ENCODE peak calls at places on chromosomes 16 and 17, in six cellular contexts. One of them, this sample, is unnamed.

GRCh38 chr17:38731526-38732294 is 1.6 kb downstream of the CISD3 start:
- DNase-seq in AG10803: no peak
- DNase-seq in A549: no peak
- DNase-seq in A172: no peak
- DNase-seq in amygdala: no peak
- DNase-seq in dermis blood vessel endothelial cell: peak; percentile 25
- DNase-seq in this sample: no peak

GRCh38 chr17:50221500-50222480 is 20.4 kb upstream of the COL1A1 start:
- DNase-seq in A172: peak; percentile 57
- DNase-seq in amygdala: peak; percentile 4
- DNase-seq in dermis blood vessel endothelial cell: no peak
- DNase-seq in A549: no peak
- DNase-seq in AG10803: peak; percentile 89
- DNase-seq in this sample: peak; percentile 77

GRCh38 chr17:64002658-64003525 is 4.7 kb downstream of the PRR29 start:
- DNase-seq in dermis blood vessel endothelial cell: no peak
- DNase-seq in A172: no peak
- DNase-seq in A549: no peak
- DNase-seq in AG10803: no peak
- DNase-seq in amygdala: no peak
- DNase-seq in this sample: no peak

GRCh38 chr17:61635913-61636432 is 45.0 kb upstream of the NACA2 start:
- DNase-seq in dermis blood vessel endothelial cell: peak; percentile 81
- DNase-seq in AG10803: peak; percentile 55
- DNase-seq in A172: peak; percentile 59
- DNase-seq in amygdala: no peak
- DNase-seq in A549: peak; percentile 66
- DNase-seq in this sample: peak; percentile 52

GRCh38 chr16:49850558-49851467 is 5.1 kb downstream of the ZNF423 start:
- DNase-seq in AG10803: no peak
- DNase-seq in A172: no peak
- DNase-seq in amygdala: no peak
- DNase-seq in dermis blood vessel endothelial cell: peak; percentile 28
- DNase-seq in A549: no peak
- DNase-seq in this sample: no peak

GRCh38 chr17:73956595-73957465 is 246.6 kb upstream of the RPL38 start:
- DNase-seq in dermis blood vessel endothelial cell: no peak
- DNase-seq in A172: peak; percentile 50
- DNase-seq in AG10803: peak; percentile 14
- DNase-seq in A549: peak; percentile 78
- DNase-seq in amygdala: peak; percentile 59
- DNase-seq in this sample: peak; percentile 24

GRCh38 chr17:43043306-43043705 is 18.3 kb downstream of the RND2 start:
- DNase-seq in amygdala: no peak
- DNase-seq in A172: no peak
- DNase-seq in A549: no peak
- DNase-seq in AG10803: peak; percentile 21
- DNase-seq in dermis blood vessel endothelial cell: no peak
- DNase-seq in this sample: no peak

GRCh38 chr17:62626719-62627218 is 701 bp upstream of the MRC2 start:
- DNase-seq in A172: peak; percentile 64
- DNase-seq in A549: peak; percentile 81
- DNase-seq in AG10803: peak; percentile 87
- DNase-seq in amygdala: no peak
- DNase-seq in dermis blood vessel endothelial cell: peak; percentile 24
- DNase-seq in this sample: peak; percentile 72

GRCh38 chr16:90026135-90026534 is 6.9 kb upstream of the DBNDD1 start:
- DNase-seq in amygdala: no peak
- DNase-seq in A172: no peak
- DNase-seq in AG10803: no peak
- DNase-seq in dermis blood vessel endothelial cell: no peak
- DNase-seq in A549: no peak
- DNase-seq in this sample: no peak

GRCh38 chr16:17431012-17431411 is 39.7 kb downstream of the XYLT1 start:
- DNase-seq in amygdala: no peak
- DNase-seq in AG10803: peak; percentile 34
- DNase-seq in A549: no peak
- DNase-seq in dermis blood vessel endothelial cell: no peak
- DNase-seq in A172: no peak
- DNase-seq in this sample: peak; percentile 14

GRCh38 chr17:10729334-10730193 is at the start of gene TMEM220:
- DNase-seq in A172: no peak
- DNase-seq in A549: peak; percentile 74
- DNase-seq in amygdala: peak; percentile 66
- DNase-seq in dermis blood vessel endothelial cell: peak; percentile 86
- DNase-seq in AG10803: peak; percentile 75
- DNase-seq in this sample: peak; percentile 68

GRCh38 chr16:65413861-65414260 is 292.0 kb upstream of the CDH11 start:
- DNase-seq in A172: no peak
- DNase-seq in A549: no peak
- DNase-seq in dermis blood vessel endothelial cell: no peak
- DNase-seq in AG10803: no peak
- DNase-seq in amygdala: no peak
- DNase-seq in this sample: no peak

GRCh38 chr16:31199430-31200041 is 3.0 kb downstream of the PYCARD start:
- DNase-seq in A549: no peak
- DNase-seq in dermis blood vessel endothelial cell: no peak
- DNase-seq in A172: no peak
- DNase-seq in AG10803: no peak
- DNase-seq in amygdala: no peak
- DNase-seq in this sample: no peak

GRCh38 chr16:24869033-24869432 is 23.3 kb downstream of the SLC5A11 start:
- DNase-seq in amygdala: no peak
- DNase-seq in AG10803: no peak
- DNase-seq in A172: no peak
- DNase-seq in A549: no peak
- DNase-seq in dermis blood vessel endothelial cell: no peak
- DNase-seq in this sample: no peak

GRCh38 chr16:31130899-31131298 is 4.6 kb downstream of the PRSS8 start:
- DNase-seq in AG10803: no peak
- DNase-seq in A549: no peak
- DNase-seq in A172: no peak
- DNase-seq in dermis blood vessel endothelial cell: no peak
- DNase-seq in amygdala: no peak
- DNase-seq in this sample: no peak

GRCh38 chr16:79869304-79870015 is 268.9 kb upstream of the MAF start:
- DNase-seq in A172: no peak
- DNase-seq in AG10803: no peak
- DNase-seq in amygdala: no peak
- DNase-seq in dermis blood vessel endothelial cell: no peak
- DNase-seq in A549: no peak
- DNase-seq in this sample: no peak

GRCh38 chr16:66091462-66091861 is 275.0 kb upstream of the CDH5 start:
- DNase-seq in amygdala: no peak
- DNase-seq in A549: no peak
- DNase-seq in A172: no peak
- DNase-seq in dermis blood vessel endothelial cell: no peak
- DNase-seq in AG10803: peak; percentile 90
- DNase-seq in this sample: no peak

GRCh38 chr16:73204359-73205152 is 156.6 kb upstream of the ZFHX3 start:
- DNase-seq in amygdala: no peak
- DNase-seq in A172: no peak
- DNase-seq in A549: no peak
- DNase-seq in dermis blood vessel endothelial cell: no peak
- DNase-seq in AG10803: no peak
- DNase-seq in this sample: no peak

GRCh38 chr16:66746048-66746447 is 5.4 kb downstream of the DYNC1LI2 start:
- DNase-seq in dermis blood vessel endothelial cell: no peak
- DNase-seq in amygdala: no peak
- DNase-seq in A172: no peak
- DNase-seq in A549: no peak
- DNase-seq in AG10803: no peak
- DNase-seq in this sample: no peak

GRCh38 chr16:85696761-85697160 is 8.0 kb upstream of the GINS2 start:
- DNase-seq in A172: no peak
- DNase-seq in amygdala: peak; percentile 4
- DNase-seq in AG10803: no peak
- DNase-seq in dermis blood vessel endothelial cell: no peak
- DNase-seq in A549: no peak
- DNase-seq in this sample: no peak

GRCh38 chr17:29588561-29589411 is 662 bp downstream of the GIT1 start:
- DNase-seq in AG10803: no peak
- DNase-seq in A549: peak; percentile 52
- DNase-seq in A172: no peak
- DNase-seq in dermis blood vessel endothelial cell: peak; percentile 44
- DNase-seq in amygdala: peak; percentile 45
- DNase-seq in this sample: peak; percentile 35

GRCh38 chr16:89007371-89008249 is 30.6 kb upstream of the CBFA2T3 start:
- DNase-seq in A172: no peak
- DNase-seq in amygdala: no peak
- DNase-seq in AG10803: no peak
- DNase-seq in A549: no peak
- DNase-seq in dermis blood vessel endothelial cell: no peak
- DNase-seq in this sample: no peak

GRCh38 chr17:60165976-60166375 is 16.2 kb downstream of the CA4 start:
- DNase-seq in dermis blood vessel endothelial cell: peak; percentile 68
- DNase-seq in amygdala: no peak
- DNase-seq in A172: peak; percentile 56
- DNase-seq in AG10803: no peak
- DNase-seq in A549: no peak
- DNase-seq in this sample: no peak

GRCh38 chr17:67401106-67401505 is 24.0 kb downstream of the PITPNC1 start:
- DNase-seq in AG10803: no peak
- DNase-seq in dermis blood vessel endothelial cell: no peak
- DNase-seq in A549: no peak
- DNase-seq in amygdala: no peak
- DNase-seq in A172: no peak
- DNase-seq in this sample: no peak

GRCh38 chr16:28300327-28300726 is 8.0 kb downstream of the SBK1 start:
- DNase-seq in dermis blood vessel endothelial cell: no peak
- DNase-seq in A172: no peak
- DNase-seq in amygdala: no peak
- DNase-seq in A549: no peak
- DNase-seq in AG10803: no peak
- DNase-seq in this sample: no peak

GRCh38 chr16:88809676-88810165 is 2.0 kb downstream of the APRT start:
- DNase-seq in dermis blood vessel endothelial cell: no peak
- DNase-seq in amygdala: no peak
- DNase-seq in AG10803: no peak
- DNase-seq in A549: no peak
- DNase-seq in A172: no peak
- DNase-seq in this sample: no peak

GRCh38 chr17:58344047-58344790 is 7.8 kb downstream of the SUPT4H1 start:
- DNase-seq in A549: no peak
- DNase-seq in dermis blood vessel endothelial cell: peak; percentile 45
- DNase-seq in A172: no peak
- DNase-seq in amygdala: peak; percentile 31
- DNase-seq in AG10803: no peak
- DNase-seq in this sample: peak; percentile 18

GRCh38 chr16:89805136-89805905 is 11.1 kb downstream of the FANCA start:
- DNase-seq in A549: no peak
- DNase-seq in amygdala: no peak
- DNase-seq in dermis blood vessel endothelial cell: no peak
- DNase-seq in AG10803: peak; percentile 94
- DNase-seq in A172: peak; percentile 70
- DNase-seq in this sample: no peak

GRCh38 chr16:88613-89012 is 10.6 kb downstream of the MPG start:
- DNase-seq in dermis blood vessel endothelial cell: no peak
- DNase-seq in A549: no peak
- DNase-seq in amygdala: no peak
- DNase-seq in AG10803: no peak
- DNase-seq in A172: no peak
- DNase-seq in this sample: no peak

GRCh38 chr16:48911700-48912099 is 301.7 kb upstream of the N4BP1 start:
- DNase-seq in A172: no peak
- DNase-seq in dermis blood vessel endothelial cell: no peak
- DNase-seq in amygdala: no peak
- DNase-seq in A549: no peak
- DNase-seq in AG10803: peak; percentile 5
- DNase-seq in this sample: no peak

GRCh38 chr16:4272114-4272954 is 489 bp downstream of the TFAP4 start:
- DNase-seq in dermis blood vessel endothelial cell: peak; percentile 45
- DNase-seq in A172: peak; percentile 22
- DNase-seq in A549: peak; percentile 60
- DNase-seq in amygdala: peak; percentile 66
- DNase-seq in AG10803: peak; percentile 24
- DNase-seq in this sample: no peak

GRCh38 chr16:28212532-28212873 is 738 bp upstream of the XPO6 start:
- DNase-seq in A172: peak; percentile 83
- DNase-seq in amygdala: no peak
- DNase-seq in A549: no peak
- DNase-seq in dermis blood vessel endothelial cell: peak; percentile 54
- DNase-seq in AG10803: peak; percentile 26
- DNase-seq in this sample: peak; percentile 66

GRCh38 chr16:46947900-46948547 is 25.4 kb downstream of the DNAJA2 start:
- DNase-seq in dermis blood vessel endothelial cell: peak; percentile 65
- DNase-seq in amygdala: no peak
- DNase-seq in A549: peak; percentile 55
- DNase-seq in AG10803: peak; percentile 47
- DNase-seq in A172: peak; percentile 46
- DNase-seq in this sample: peak; percentile 43

GRCh38 chr17:67534941-67535340 is 157.9 kb downstream of the PITPNC1 start:
- DNase-seq in A549: no peak
- DNase-seq in AG10803: no peak
- DNase-seq in amygdala: no peak
- DNase-seq in A172: no peak
- DNase-seq in dermis blood vessel endothelial cell: peak; percentile 34
- DNase-seq in this sample: peak; percentile 16

GRCh38 chr17:290121-290521 is 62.5 kb downstream of the RPH3AL start:
- DNase-seq in A172: no peak
- DNase-seq in A549: no peak
- DNase-seq in AG10803: no peak
- DNase-seq in amygdala: no peak
- DNase-seq in dermis blood vessel endothelial cell: no peak
- DNase-seq in this sample: no peak

GRCh38 chr16:67663877-67664222 is 2.7 kb downstream of the ENKD1 start:
- DNase-seq in amygdala: no peak
- DNase-seq in A172: no peak
- DNase-seq in dermis blood vessel endothelial cell: no peak
- DNase-seq in AG10803: no peak
- DNase-seq in A549: no peak
- DNase-seq in this sample: no peak

GRCh38 chr17:50426814-50427787 is 1.1 kb downstream of the ACSF2 start:
- DNase-seq in AG10803: peak; percentile 30
- DNase-seq in A172: peak; percentile 44
- DNase-seq in dermis blood vessel endothelial cell: peak; percentile 43
- DNase-seq in amygdala: peak; percentile 8
- DNase-seq in A549: peak; percentile 84
- DNase-seq in this sample: peak; percentile 47

GRCh38 chr16:78395035-78395434 is 295.6 kb downstream of the WWOX start:
- DNase-seq in A549: no peak
- DNase-seq in amygdala: no peak
- DNase-seq in dermis blood vessel endothelial cell: no peak
- DNase-seq in AG10803: no peak
- DNase-seq in A172: no peak
- DNase-seq in this sample: no peak

GRCh38 chr17:43619696-43620095 is 42.0 kb downstream of the MEOX1 start:
- DNase-seq in A172: no peak
- DNase-seq in amygdala: no peak
- DNase-seq in AG10803: no peak
- DNase-seq in A549: no peak
- DNase-seq in dermis blood vessel endothelial cell: no peak
- DNase-seq in this sample: no peak

This sample was measured in RPMI7951.